ENCODE peak calls at places on chromosomes 12 and 14, in nine cellular contexts. M, Z, G, E, Y, H, V, U and A are unnamed samples.

GRCh38 chr14:88185843-88186242 is 137.2 kb downstream of the KCNK10 start:
- DNase-seq in G (no peak), E (no peak), Z (no peak), M (no peak), U (no peak), H (no peak), V (no peak), Y (no peak), A (no peak)

GRCh38 chr14:69877492-69877891 is 1.7 kb upstream of the SMOC1 start:
- DNase-seq in Z (no peak), H (no peak), U (no peak), G (no peak), V (peak; percentile 74), E (peak; percentile 64), Y (no peak), M (no peak), A (peak; percentile 8)

GRCh38 chr12:4027412-4027811 is 154.2 kb upstream of the PARP11 start:
- DNase-seq in Y (peak; percentile 77), G (peak; percentile 45), H (peak; percentile 29), U (no peak), E (no peak), V (peak; percentile 7), Z (peak; percentile 73), M (no peak), A (peak; percentile 15)

GRCh38 chr12:82028772-82029171 is 269.6 kb upstream of the PPFIA2 start:
- DNase-seq in M (no peak), Z (no peak), U (no peak), V (no peak), H (no peak), G (no peak), E (no peak), Y (no peak), A (no peak)

GRCh38 chr12:130138478-130138877 is 23.8 kb upstream of the FZD10 start:
- DNase-seq in G (no peak), E (no peak), M (no peak), U (no peak), Y (no peak), H (no peak), V (no peak), Z (no peak), A (no peak)

GRCh38 chr12:56237552-56237951 is 7.7 kb downstream of the SLC39A5 start:
- DNase-seq in Y (no peak), U (no peak), Z (no peak), E (peak; percentile 53), H (no peak), V (peak; percentile 34), G (no peak), M (no peak), A (no peak)

GRCh38 chr12:48970702-48971334 is 717 bp downstream of the WNT10B start:
- DNase-seq in V (no peak), Z (no peak), U (no peak), M (no peak), H (no peak), E (peak; percentile 53), Y (no peak), G (no peak), A (no peak)

GRCh38 chr14:52402812-52403526 is 88.9 kb downstream of the PTGER2 start:
- DNase-seq in Z (peak; percentile 13), G (no peak), H (peak; percentile 10), M (no peak), V (peak; percentile 72), U (no peak), Y (no peak), E (no peak), A (peak; percentile 36)

GRCh38 chr12:80778005-80778541 is 61.4 kb downstream of the MYF5 start:
- DNase-seq in V (peak; percentile 94), M (peak; percentile 75), U (peak; percentile 94), E (no peak), Y (peak; percentile 77), H (no peak), G (no peak), Z (peak; percentile 9), A (peak; percentile 89)

GRCh38 chr14:79204591-79204990 is 1006.7 kb downstream of the DIO2 start:
- DNase-seq in M (no peak), Z (no peak), H (no peak), G (no peak), U (no peak), V (no peak), E (no peak), Y (no peak), A (no peak)

GRCh38 chr14:104926619-104927431 is 2.1 kb downstream of the PLD4 start:
- DNase-seq in U (no peak), Y (peak; percentile 71), M (no peak), V (no peak), Z (no peak), G (no peak), E (peak; percentile 20), H (no peak), A (no peak)

GRCh38 chr12:47790676-47791350 is 17.8 kb downstream of the SLC48A1 start:
- DNase-seq in Z (no peak), E (no peak), G (no peak), V (no peak), U (no peak), M (no peak), Y (no peak), H (no peak), A (no peak)

GRCh38 chr14:63475761-63476160 is 67.4 kb downstream of the PPP2R5E start:
- DNase-seq in E (no peak), Y (no peak), M (no peak), V (no peak), Z (no peak), G (no peak), U (no peak), H (no peak), A (no peak)

GRCh38 chr12:5694759-5695409 is 250.2 kb downstream of the ANO2 start:
- DNase-seq in E (no peak), H (no peak), V (peak; percentile 29), U (no peak), Y (no peak), Z (no peak), G (no peak), M (peak; percentile 41), A (peak; percentile 13)

GRCh38 chr14:53055003-53055402 is 98.1 kb downstream of the DDHD1 start:
- DNase-seq in E (peak; percentile 73), V (peak; percentile 72), M (peak; percentile 54), U (peak; percentile 31), G (no peak), Y (no peak), H (no peak), Z (peak; percentile 8), A (peak; percentile 65)

GRCh38 chr14:95402184-95402583 is 82.5 kb upstream of the CLMN start:
- DNase-seq in U (no peak), Z (no peak), G (no peak), E (no peak), M (no peak), Y (no peak), H (no peak), V (no peak), A (no peak)

GRCh38 chr12:99110866-99111265 is 465.8 kb downstream of the APAF1 start:
- DNase-seq in U (no peak), Y (no peak), Z (no peak), M (no peak), H (no peak), V (no peak), E (no peak), G (no peak), A (no peak)

GRCh38 chr12:6608592-6609311 is 1.6 kb upstream of the CHD4 start:
- DNase-seq in Y (peak; percentile 82), H (no peak), V (no peak), E (peak; percentile 47), Z (peak; percentile 39), M (no peak), G (no peak), U (no peak), A (no peak)

GRCh38 chr14:85516239-85517112 is 13.5 kb upstream of the FLRT2 start:
- DNase-seq in Y (no peak), Z (no peak), U (peak; percentile 82), H (no peak), V (peak; percentile 88), G (no peak), M (peak; percentile 75), E (no peak), A (peak; percentile 87)

GRCh38 chr12:94674835-94675234 is 24.5 kb upstream of the TMCC3 start:
- DNase-seq in Y (no peak), M (no peak), H (no peak), G (no peak), E (no peak), V (no peak), Z (no peak), U (no peak), A (no peak)